ENCODE peak calls at places on chromosomes 16 and 17, in seven cellular contexts. P, E, Q, Y, X, A and Z are unnamed samples.

GRCh38 chr17:31134526-31134925 is 39.7 kb downstream of the NF1 start:
- DNase-seq in P (no peak), Y (no peak), Q (no peak), A (no peak), X (peak), E (no peak), Z (no peak)

GRCh38 chr16:79008036-79008868 is 592.3 kb downstream of the MAF start:
- DNase-seq in X (no peak), A (no peak), Q (no peak), E (no peak), P (no peak), Y (no peak), Z (no peak)

GRCh38 chr17:57016764-57017116 is 38.8 kb downstream of the SCPEP1 start:
- DNase-seq in Q (peak), X (peak), A (no peak), Y (no peak), E (no peak), P (no peak), Z (no peak)

GRCh38 chr17:7801582-7801981 is 32.4 kb upstream of the KDM6B start:
- DNase-seq in P (no peak), Q (no peak), Y (no peak), X (no peak), E (no peak), A (no peak), Z (no peak)

GRCh38 chr17:73657473-73658116 is 13.3 kb upstream of the SDK2 start:
- DNase-seq in A (no peak), P (no peak), Y (peak), E (peak), X (peak), Q (no peak), Z (peak)

GRCh38 chr17:57011482-57012015 is 33.6 kb downstream of the SCPEP1 start:
- DNase-seq in Y (no peak), Q (no peak), P (no peak), A (no peak), E (no peak), X (no peak), Z (no peak)

GRCh38 chr17:19897901-19898300 is 30.2 kb upstream of the ULK2 start:
- DNase-seq in X (peak), E (no peak), Q (peak), P (no peak), Y (peak), A (no peak), Z (peak)

GRCh38 chr16:1642148-1642547 is 30.0 kb downstream of the CRAMP1 start:
- DNase-seq in Q (no peak), P (no peak), E (no peak), A (no peak), Y (no peak), X (no peak), Z (no peak)

GRCh38 chr17:81461607-81462500 is 50.7 kb downstream of the ACTG1 start:
- DNase-seq in Y (no peak), E (no peak), X (no peak), A (no peak), Q (no peak), P (no peak), Z (no peak)

GRCh38 chr16:79519448-79519847 is 81.1 kb downstream of the MAF start:
- DNase-seq in E (no peak), X (no peak), A (no peak), P (no peak), Y (no peak), Q (no peak), Z (no peak)

GRCh38 chr16:85635545-85636140 is 22.5 kb downstream of the GSE1 start:
- DNase-seq in E (no peak), Q (no peak), P (no peak), Y (no peak), X (no peak), A (no peak), Z (no peak)

GRCh38 chr17:50806141-50806643 is 29.2 kb upstream of the WFIKKN2 start:
- DNase-seq in X (no peak), Y (peak), P (no peak), A (no peak), Q (peak), E (no peak), Z (peak)

DNA sequence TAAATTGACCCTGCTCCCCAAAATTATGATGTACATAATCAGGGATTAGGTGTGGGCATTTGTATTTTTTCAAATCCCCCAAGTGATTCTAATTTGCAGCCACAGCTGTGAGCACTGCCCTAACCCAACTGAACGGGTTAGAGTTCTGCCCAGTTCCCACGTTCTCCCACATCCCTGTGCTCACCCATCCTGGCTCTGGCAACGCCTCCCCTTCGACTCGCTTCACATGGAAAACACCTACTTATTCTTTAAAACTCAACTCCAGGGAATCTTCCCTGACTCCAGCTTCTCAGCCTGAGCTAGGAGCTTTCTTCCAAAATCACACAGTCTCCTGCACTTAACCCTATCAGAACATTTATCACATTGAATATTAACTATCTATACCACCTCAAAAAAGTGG is 17.6 kb upstream of the C16orf82 start:
- DNase-seq in A (no peak), Q (no peak), Y (no peak), X (no peak), P (no peak), E (no peak), Z (no peak)
- H3K4me3 ChIP-seq in A (no peak), Q (no peak), Y (no peak), X (no peak), P (no peak), E (no peak), Z (no peak)

GRCh38 chr17:42163113-42163512 is 8.3 kb upstream of the RAB5C start:
- DNase-seq in Y (no peak), P (no peak), X (no peak), E (peak), Q (no peak), A (no peak), Z (no peak)
- TF ChIP-seq CTCF in Y (peak), P (peak), X (peak), E (peak), Q (peak), A (no peak), Z (peak)

GRCh38 chr16:15854906-15855703 is 1.7 kb downstream of the MYH11 start:
- DNase-seq in Q (no peak), P (no peak), E (no peak), Y (no peak), A (no peak), X (no peak), Z (no peak)
- H3K4me3 ChIP-seq in Q (no peak), P (no peak), E (no peak), Y (no peak), A (no peak), X (no peak), Z (no peak)

GRCh38 chr17:78977992-78978973 is 1.4 kb downstream of the LGALS3BP start:
- DNase-seq in P (no peak), A (no peak), E (no peak), Q (no peak), X (no peak), Y (no peak), Z (no peak)
- TF ChIP-seq CTCF in P (no peak), A (no peak), E (peak), Q (no peak), X (no peak), Y (no peak), Z (peak)

GRCh38 chr16:69833357-69833781 is 71.2 kb downstream of the WWP2 start:
- DNase-seq in X (no peak), A (no peak), Y (peak), E (peak), Q (peak), P (no peak), Z (peak)

GRCh38 chr16:69829338-69829737 is 67.2 kb downstream of the WWP2 start:
- DNase-seq in Q (no peak), X (no peak), A (no peak), Y (no peak), P (no peak), E (no peak), Z (no peak)

GRCh38 chr16:69830146-69830533 is 68.0 kb downstream of the WWP2 start:
- DNase-seq in E (no peak), Q (no peak), P (no peak), Y (no peak), X (no peak), A (no peak), Z (no peak)

GRCh38 chr16:69830534-69831211 is 68.5 kb downstream of the WWP2 start:
- DNase-seq in X (no peak), E (no peak), Y (no peak), P (no peak), A (no peak), Q (peak), Z (no peak)

DNA sequence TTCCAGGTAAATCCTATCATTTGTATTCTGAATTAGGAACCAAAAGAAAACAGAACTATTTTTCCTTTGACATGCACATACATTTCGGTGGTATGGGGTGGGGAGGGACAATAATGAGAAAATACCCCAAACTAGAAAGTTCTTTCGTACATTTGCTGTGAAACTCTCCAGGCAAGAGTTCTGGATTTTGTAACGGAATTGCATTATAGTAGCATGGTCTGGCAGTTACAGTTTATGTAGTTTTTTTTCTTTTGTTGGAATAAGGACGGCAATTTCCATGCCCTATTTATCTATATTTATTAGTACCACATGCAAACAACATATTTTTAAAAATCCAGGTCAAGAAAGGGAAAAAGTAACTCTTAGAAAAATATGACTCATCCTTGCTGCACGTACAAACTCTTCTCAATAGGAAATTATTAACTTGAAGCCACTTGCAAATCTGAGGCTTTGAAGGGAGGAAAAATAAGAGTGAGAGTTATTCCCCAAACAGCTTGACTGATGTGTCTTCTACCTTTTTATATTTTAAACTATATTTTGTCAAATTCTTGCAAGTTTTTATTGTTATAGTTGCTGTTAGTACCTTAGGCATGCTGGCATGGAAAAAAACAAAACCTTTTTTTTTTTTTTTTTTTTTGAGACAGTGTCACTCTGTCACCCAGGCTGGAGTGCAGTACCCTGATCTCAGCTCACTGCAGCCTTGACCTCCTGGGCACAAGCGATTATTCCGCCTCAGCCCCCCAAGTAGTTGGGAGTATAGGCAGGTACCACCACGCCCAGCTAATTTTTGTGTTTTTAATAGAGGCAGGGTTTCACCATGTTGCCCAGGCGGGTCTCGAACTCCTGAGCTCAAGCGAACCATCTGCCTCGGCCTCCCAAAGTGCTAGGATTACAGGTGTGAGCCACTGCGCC is 69.3 kb downstream of the WWP2 start:
- DNase-seq in A (no peak), Q (peak), P (no peak), E (no peak), Y (peak), X (peak), Z (no peak)
- H3K4me3 ChIP-seq in A (no peak), Q (no peak), P (no peak), E (no peak), Y (no peak), X (no peak), Z (no peak)

DNA sequence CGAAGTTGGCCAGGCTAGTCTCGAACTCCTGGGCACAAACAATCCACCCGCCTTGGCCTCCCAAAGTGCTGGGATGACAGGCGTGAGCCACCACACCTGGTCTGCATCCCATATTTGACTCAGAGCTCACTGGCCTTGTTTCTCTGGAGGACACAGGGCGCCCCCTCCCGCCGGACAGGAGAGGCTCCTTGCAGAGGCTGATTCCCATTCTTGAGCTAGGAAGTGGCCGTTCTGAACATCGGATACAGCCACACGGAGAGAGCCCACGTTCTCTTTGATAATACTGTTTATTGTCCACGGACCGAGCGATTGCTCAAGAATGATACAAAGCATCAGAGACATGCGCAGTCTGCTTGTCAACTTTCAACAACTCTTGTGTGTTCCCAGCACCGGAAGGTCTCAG is 12.1 kb upstream of the USP36 start:
- DNase-seq in Y (peak), Q (peak), E (no peak), X (no peak), A (no peak), P (no peak), Z (no peak)
- TF ChIP-seq CTCF in Y (no peak), Q (peak), E (no peak), X (peak), A (no peak), P (peak), Z (no peak)

GRCh38 chr17:40346768-40347154 is 17.8 kb downstream of the GJD3 start:
- DNase-seq in Q (no peak), P (no peak), E (no peak), A (no peak), X (no peak), Y (no peak), Z (no peak)
- H3K4me3 ChIP-seq in Q (no peak), P (no peak), E (no peak), A (no peak), X (peak), Y (peak), Z (no peak)

DNA sequence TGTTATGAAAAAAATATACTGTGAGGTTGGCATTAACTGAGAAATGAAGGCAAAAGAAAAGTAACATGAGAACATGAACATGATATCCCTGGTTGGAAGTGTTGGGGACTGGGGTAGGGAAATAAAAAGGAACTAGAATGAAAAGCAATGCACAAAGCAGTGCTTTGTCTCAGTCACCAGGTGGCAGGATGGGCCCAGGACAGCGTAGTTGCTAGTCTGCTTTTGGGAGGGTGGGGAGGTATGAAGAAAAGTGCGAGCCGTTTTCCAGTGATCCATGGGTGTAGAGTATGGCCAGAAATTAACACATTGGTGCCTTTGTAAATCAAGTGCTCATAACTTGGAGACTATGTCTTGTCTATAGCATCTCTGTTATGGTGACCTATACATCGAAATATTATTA is 662.5 kb upstream of the SALL1 start:
- DNase-seq in X (no peak), Q (no peak), P (no peak), E (peak), A (no peak), Y (no peak), Z (no peak)
- TF ChIP-seq CTCF in X (no peak), Q (peak), P (no peak), E (peak), A (no peak), Y (peak), Z (peak)

GRCh38 chr17:48553837-48554236 is 8.9 kb upstream of the HOXB2 start:
- DNase-seq in Q (peak), A (no peak), X (peak), Y (no peak), P (no peak), E (no peak), Z (no peak)
- H3K4me3 ChIP-seq in Q (peak), A (no peak), X (peak), Y (no peak), P (no peak), E (no peak), Z (peak)